ENCODE peak calls at places on chromosomes 16 and 17, in ten cellular contexts. G, S, M, Q, R, D, J, A, B and T are unnamed samples.

GRCh38 chr17:2064511-2064910 is 9.6 kb downstream of the HIC1 start:
- DNase-seq in R (no peak), G (no peak), J (peak; percentile 36), A (no peak), D (no peak), S (no peak), Q (no peak), M (no peak), B (peak; percentile 78), T (peak; percentile 35)

GRCh38 chr16:83402969-83403368 is 404.8 kb upstream of the HSBP1 start:
- DNase-seq in S (no peak), B (peak; percentile 69), R (no peak), M (no peak), J (no peak), Q (no peak), A (no peak), G (no peak), D (no peak), T (peak; percentile 36)

GRCh38 chr17:1460233-1460632 is 4.2 kb upstream of the CRK start:
- DNase-seq in A (no peak), Q (peak; percentile 87), R (peak; percentile 85), D (no peak), G (no peak), B (no peak), S (no peak), J (peak; percentile 81), M (peak; percentile 96), T (no peak)

GRCh38 chr17:60300949-60301348 is 91.0 kb downstream of the USP32 start:
- DNase-seq in Q (no peak), S (no peak), M (no peak), D (no peak), G (no peak), B (no peak), J (no peak), A (no peak), R (no peak), T (no peak)

GRCh38 chr17:7774037-7774659 is 56.6 kb downstream of the DNAH2 start:
- DNase-seq in S (no peak), D (no peak), G (peak; percentile 32), A (no peak), M (no peak), Q (no peak), R (no peak), B (peak; percentile 45), J (no peak), T (peak; percentile 95)

GRCh38 chr17:27631409-27631755 is 394 bp downstream of the LGALS9 start:
- DNase-seq in D (no peak), B (no peak), G (no peak), Q (no peak), S (no peak), R (no peak), J (no peak), A (no peak), M (no peak), T (no peak)

GRCh38 chr17:10871914-10872313 is 34.0 kb upstream of the PIRT start:
- DNase-seq in A (no peak), D (no peak), J (peak; percentile 55), S (no peak), G (no peak), M (peak; percentile 48), R (no peak), Q (no peak), B (no peak), T (no peak)

GRCh38 chr17:37505333-37505732 is 15.6 kb downstream of the DUSP14 start:
- DNase-seq in D (no peak), J (no peak), A (no peak), G (no peak), M (no peak), B (no peak), R (no peak), S (no peak), Q (no peak), T (no peak)

DNA sequence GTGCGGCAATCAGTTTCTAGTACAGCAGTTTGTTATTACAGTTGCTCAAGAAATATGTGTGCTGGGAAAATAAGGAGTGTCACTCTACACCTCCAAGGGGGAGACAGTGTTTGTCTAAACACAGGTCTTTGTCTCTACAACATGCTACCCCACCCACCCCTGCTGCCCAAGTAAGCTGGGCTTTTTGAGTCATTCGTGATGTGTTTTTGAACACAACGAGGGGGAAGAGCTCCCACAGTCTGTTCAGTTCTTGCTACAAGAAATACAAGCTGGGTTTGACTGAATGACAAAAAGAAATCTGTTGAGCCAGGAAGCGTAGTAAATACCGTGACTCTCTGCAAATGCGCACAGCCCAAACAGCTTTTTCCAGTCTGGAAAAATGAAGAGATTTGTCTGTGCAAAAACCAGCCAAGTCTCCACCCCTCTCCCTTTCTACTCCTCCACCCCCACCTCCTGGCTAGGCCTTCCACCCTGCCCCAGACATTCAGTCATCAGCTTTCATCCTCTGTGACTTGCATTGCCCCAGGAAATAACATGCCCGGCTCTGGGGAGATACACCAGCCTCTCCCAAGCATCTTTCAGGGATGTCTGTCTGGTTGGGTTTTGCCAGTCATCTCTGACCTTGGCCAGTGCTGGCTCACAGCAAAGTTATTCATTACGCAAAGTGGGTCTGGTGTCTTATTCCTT is 25.7 kb downstream of the CHD9 start:
- DNase-seq in R (peak; percentile 61), S (no peak), D (no peak), M (peak; percentile 17), G (peak; percentile 86), J (peak; percentile 29), A (peak; percentile 65), Q (peak; percentile 64), B (peak; percentile 74), T (peak; percentile 94)
- H3K4me3 ChIP-seq in R (peak overlapping the region; percentile 2), S (no peak overlapping the region), D (no peak overlapping the region), M (no peak overlapping the region), G (peak overlapping the region; percentile 29), J (no peak overlapping the region), A (peak overlapping the region; percentile 31), Q (peak overlapping the region; percentile 6), B (no peak overlapping the region), T (peak overlapping the region; percentile 10)

DNA sequence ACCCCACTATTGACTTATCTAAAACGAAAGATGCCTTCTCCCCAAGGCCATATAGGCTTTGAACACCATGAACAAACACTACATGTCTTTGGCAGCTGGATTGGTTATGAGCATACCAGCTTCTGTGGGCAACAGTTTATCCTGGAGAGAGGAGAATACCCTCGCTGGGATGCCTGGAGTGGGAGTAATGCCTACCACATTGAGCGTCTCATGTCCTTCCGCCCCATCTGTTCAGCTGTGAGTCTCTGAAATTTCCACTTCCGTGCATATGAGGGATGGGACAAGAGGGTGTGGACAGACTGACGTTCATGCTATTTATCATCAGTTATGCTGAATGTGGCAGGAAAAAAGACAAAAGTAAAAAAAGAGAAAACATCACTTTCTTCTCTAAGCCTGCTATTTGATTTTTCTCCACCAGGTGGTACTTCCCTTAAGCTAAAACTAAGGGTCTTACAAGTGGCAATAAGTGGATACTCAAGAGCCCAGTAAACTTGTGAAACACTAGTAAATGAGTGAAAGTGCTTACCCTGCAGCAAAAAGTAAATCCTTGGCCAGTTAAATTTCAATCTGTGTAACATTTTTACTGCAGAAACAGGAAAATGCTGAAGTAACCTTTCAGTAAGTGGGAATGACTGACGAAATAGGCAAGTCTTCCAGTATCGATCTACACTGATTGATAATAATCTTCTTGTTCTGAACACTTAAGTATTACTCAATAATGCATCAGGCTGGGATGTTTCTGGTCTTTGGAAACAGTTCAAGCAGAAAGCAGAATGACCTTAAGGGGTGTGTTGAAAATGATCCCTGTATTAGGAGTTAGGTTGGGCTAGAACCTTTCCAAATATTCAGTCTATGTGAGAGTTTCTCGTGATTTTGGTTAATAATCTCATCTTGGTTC is 5.6 kb downstream of the CRYBA1 start:
- DNase-seq in M (no peak), A (no peak), D (peak; percentile 48), J (no peak), B (peak; percentile 73), Q (no peak), G (no peak), R (no peak), S (no peak), T (peak; percentile 76)
- TF ChIP-seq CTCF in M (peak; percentile 36), A (peak; percentile 56), D (peak; percentile 62), J (peak; percentile 36), B (peak; percentile 56), Q (peak; percentile 48), G (peak; percentile 42), R (peak; percentile 53), S (peak; percentile 77), T (peak; percentile 59)

GRCh38 chr17:78131172-78132085 is 858 bp downstream of the TMC8 start:
- DNase-seq in G (peak; percentile 18), A (no peak), R (no peak), M (no peak), D (no peak), S (peak; percentile 81), J (peak; percentile 32), B (no peak), Q (no peak), T (no peak)

GRCh38 chr17:78132086-78132676 is 1.6 kb downstream of the TMC8 start:
- DNase-seq in Q (no peak), J (peak; percentile 83), G (no peak), B (no peak), M (peak; percentile 41), R (no peak), S (peak; percentile 90), A (no peak), D (peak; percentile 48), T (no peak)

GRCh38 chr17:78130080-78130438 is 512 bp upstream of the TMC8 start:
- DNase-seq in S (no peak), D (no peak), R (no peak), J (no peak), M (no peak), G (no peak), B (no peak), Q (no peak), A (no peak), T (no peak)

GRCh38 chr17:78129385-78130079 is 977 bp upstream of the TMC6 start:
- DNase-seq in R (no peak), D (no peak), A (no peak), J (peak; percentile 50), M (no peak), Q (no peak), S (peak; percentile 70), G (no peak), B (no peak), T (no peak)

GRCh38 chr17:78130439-78131101 is at the start of gene TMC8:
- DNase-seq in D (no peak), S (peak; percentile 83), M (no peak), A (no peak), B (no peak), G (no peak), R (no peak), J (peak; percentile 72), Q (peak; percentile 52), T (no peak)
- H3K4me3 ChIP-seq in D (no peak within 1 kb of the TSS), S (no peak within 1 kb of the TSS), M (no peak within 1 kb of the TSS), A (no peak within 1 kb of the TSS), B (no peak within 1 kb of the TSS), G (no peak within 1 kb of the TSS), R (peak within 1 kb of the TSS; percentile 48), J (peak within 1 kb of the TSS; percentile 33), Q (peak within 1 kb of the TSS; percentile 28), T (no peak within 1 kb of the TSS)

GRCh38 chr16:10114411-10114810 is 67.8 kb downstream of the GRIN2A start:
- DNase-seq in Q (peak; percentile 41), B (no peak), A (no peak), D (no peak), M (no peak), S (no peak), G (no peak), J (no peak), R (no peak), T (peak; percentile 64)

GRCh38 chr16:10111156-10111761 is 71.0 kb downstream of the GRIN2A start:
- DNase-seq in A (no peak), M (no peak), J (no peak), D (no peak), R (no peak), S (no peak), Q (no peak), B (no peak), G (no peak), T (no peak)

GRCh38 chr16:10112021-10112420 is 70.2 kb downstream of the GRIN2A start:
- DNase-seq in M (no peak), J (no peak), A (no peak), R (no peak), G (no peak), B (no peak), D (no peak), Q (no peak), S (no peak), T (no peak)

DNA sequence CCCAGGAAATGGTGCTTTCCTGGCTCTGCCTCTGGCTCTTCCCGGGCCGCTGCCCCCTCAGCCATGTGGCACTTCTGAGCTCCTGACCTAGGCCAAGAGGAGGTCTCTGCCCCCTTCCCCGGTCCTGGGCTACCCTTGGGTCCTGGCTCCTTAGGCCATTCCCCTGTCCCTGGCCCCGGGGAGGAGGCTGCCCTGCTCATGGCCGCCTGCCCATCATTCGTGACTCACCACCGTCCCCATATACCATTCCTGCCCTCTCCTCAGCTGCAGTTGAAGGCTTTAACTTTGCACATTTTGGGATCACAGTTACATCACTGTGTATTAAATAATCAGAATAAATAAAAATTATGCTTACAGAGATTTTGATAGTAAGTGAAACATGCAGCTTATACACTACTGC is 69.0 kb downstream of the GRIN2A start:
- DNase-seq in A (no peak), S (no peak), Q (no peak), R (no peak), D (no peak), G (no peak), B (no peak), M (no peak), J (no peak), T (no peak)
- TF ChIP-seq CTCF in A (no peak), S (no peak), Q (no peak), R (no peak), D (no peak), G (no peak), B (no peak), M (no peak), J (no peak), T (no peak)